ENCODE peak calls at places on chromosomes 5 and 9, in eight cellular contexts. D is fibroblast of lung; W is activated CD8-positive, alpha-beta T cell treated with anti-CD3 and anti-CD28 coated beads for 36 hours; K is right lobe of liver; J is NB4; F is foreskin fibroblast; G is prostate gland; Q is GM10248. N is an unnamed sample.

GRCh38 chr5:83209963-83210362 is 132.6 kb downstream of the XRCC4 start:
- DNase-seq in D (no peak), W (no peak), K (no peak), J (no peak), F (no peak), G (no peak), Q (no peak), N (no peak)

GRCh38 chr5:20266068-20266467 is 278.1 kb upstream of the CDH18 start:
- DNase-seq in D (peak), W (no peak), K (no peak), J (no peak), F (no peak), G (no peak), Q (no peak), N (no peak)

GRCh38 chr5:90982576-90982975 is 400.5 kb downstream of the ARRDC3 start:
- DNase-seq in D (peak), W (no peak), K (no peak), J (peak), F (no peak), G (no peak), Q (no peak), N (no peak)

GRCh38 chr5:177430972-177431316 is 4.5 kb downstream of the GRK6 start:
- DNase-seq in D (no peak), W (no peak), K (no peak), J (no peak), F (no peak), G (no peak), Q (no peak), N (no peak)

GRCh38 chr9:68610016-68610415 is 69.3 kb upstream of the TMEM252 start:
- DNase-seq in D (no peak), W (no peak), K (no peak), J (no peak), F (no peak), G (no peak), Q (no peak), N (no peak)

GRCh38 chr5:53373420-53374188 is 106.8 kb upstream of the FST start:
- DNase-seq in D (peak), W (no peak), K (no peak), J (no peak), F (no peak), G (no peak), Q (no peak), N (no peak)

GRCh38 chr9:96460877-96461276 is 10.9 kb downstream of the HABP4 start:
- DNase-seq in D (no peak), W (no peak), K (no peak), J (no peak), F (peak), G (no peak), Q (no peak), N (no peak)

GRCh38 chr5:73816656-73817420 is 190.8 kb downstream of the ARHGEF28 start:
- DNase-seq in D (peak), W (no peak), K (no peak), J (no peak), F (peak), G (no peak), Q (no peak), N (no peak)

GRCh38 chr9:26462751-26463150 is 429.9 kb downstream of the CAAP1 start:
- DNase-seq in D (no peak), W (no peak), K (no peak), J (no peak), F (no peak), G (no peak), Q (no peak), N (no peak)

GRCh38 chr9:99150456-99151171 is 45.7 kb downstream of the TGFBR1 start:
- DNase-seq in D (no peak), W (no peak), K (no peak), J (peak), F (no peak), G (no peak), Q (no peak), N (no peak)

GRCh38 chr9:79766091-79766490 is 194.3 kb downstream of the TLE4 start:
- DNase-seq in D (no peak), W (no peak), K (no peak), J (no peak), F (no peak), G (no peak), Q (no peak), N (no peak)
- TF ChIP-seq CTCF in D (no peak), W (no peak), K (no peak), J (no peak), F (no peak), G (no peak), Q (no peak), N (no peak)

GRCh38 chr9:36487482-36488321 is 85.0 kb upstream of the MELK start:
- DNase-seq in D (peak), W (peak), K (peak), J (peak), F (peak), G (peak), Q (peak), N (peak)
- TF ChIP-seq CTCF in D (no peak), W (no peak), K (no peak), J (no peak), F (no peak), G (no peak), Q (no peak), N (no peak)

GRCh38 chr9:36911601-36912412 is 122.3 kb downstream of the PAX5 start:
- DNase-seq in D (no peak), W (no peak), K (no peak), J (peak), F (no peak), G (no peak), Q (no peak), N (no peak)

GRCh38 chr9:36912620-36913019 is 121.4 kb downstream of the PAX5 start:
- DNase-seq in D (no peak), W (no peak), K (no peak), J (no peak), F (no peak), G (no peak), Q (no peak), N (no peak)

GRCh38 chr9:36914212-36914577 is 119.9 kb downstream of the PAX5 start:
- DNase-seq in D (no peak), W (no peak), K (no peak), J (no peak), F (no peak), G (no peak), Q (no peak), N (no peak)

GRCh38 chr9:36913393-36914211 is 120.5 kb downstream of the PAX5 start:
- DNase-seq in D (no peak), W (no peak), K (no peak), J (no peak), F (no peak), G (no peak), Q (no peak), N (no peak)

DNA sequence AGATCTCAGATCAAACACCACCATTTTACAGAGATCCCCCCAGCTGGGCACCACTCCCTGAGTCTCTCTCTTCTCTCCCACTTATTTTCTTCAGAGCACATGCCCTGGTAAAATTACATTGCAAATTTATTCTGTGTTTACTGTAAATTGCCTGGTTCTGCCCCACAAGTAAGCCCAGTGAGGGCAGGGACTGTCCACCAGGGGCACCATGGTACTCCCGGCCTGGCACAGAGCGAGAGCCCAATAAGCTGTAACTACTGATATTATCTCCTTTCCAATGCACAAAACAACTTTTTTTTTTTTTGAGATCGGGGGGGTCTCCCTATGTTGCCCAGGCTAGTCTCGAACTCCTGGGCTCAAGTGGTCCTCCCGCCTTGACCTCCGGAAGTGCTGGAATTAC is 123.0 kb downstream of the PAX5 start:
- DNase-seq in D (no peak), W (no peak), K (no peak), J (no peak), F (no peak), G (no peak), Q (no peak), N (no peak)
- TF ChIP-seq CTCF in D (no peak), W (no peak), K (no peak), J (peak), F (no peak), G (no peak), Q (no peak), N (no peak)

GRCh38 chr9:14080940-14081621 is 232.9 kb downstream of the NFIB start:
- DNase-seq in D (peak), W (no peak), K (no peak), J (peak), F (no peak), G (no peak), Q (no peak), N (no peak)
- TF ChIP-seq CTCF in D (no peak), W (no peak), K (no peak), J (no peak), F (no peak), G (no peak), Q (no peak), N (no peak)